ENCODE peak calls at places on chromosomes 13 and 19, in six cellular contexts. I is CD8-positive, alpha-beta T cell; N is activated gamma-delta T cell treated with anti-CD3 and anti-CD28 coated beads, Interleukin-2, amount 50 U/mL, for 16 hours; V is fibroblast of the conjunctiva; Q is effector memory CD8-positive, alpha-beta T cell; E is ascending aorta. K is an unnamed sample.

GRCh38 chr13:114112826-114113322 is 19.5 kb downstream of the RASA3 start:
- DNase-seq in V (no peak), E (peak; percentile 48), Q (no peak), I (no peak), N (no peak), K (no peak)

GRCh38 chr13:74770361-74770760 is 636.2 kb upstream of the KLF12 start:
- DNase-seq in I (no peak), N (no peak), V (peak; percentile 78), Q (no peak), E (no peak), K (no peak)

GRCh38 chr19:42140125-42140754 is 8.0 kb upstream of the POU2F2 start:
- DNase-seq in N (no peak), Q (no peak), V (no peak), I (no peak), E (no peak), K (no peak)

GRCh38 chr19:52248256-52248655 is 21.1 kb upstream of the ZNF766 start:
- DNase-seq in E (no peak), V (no peak), N (peak; percentile 46), I (peak; percentile 70), Q (peak; percentile 37), K (peak; percentile 55)

GRCh38 chr13:20431080-20431479 is 94.6 kb downstream of the CRYL1 start:
- DNase-seq in Q (no peak), V (no peak), E (no peak), I (no peak), N (no peak), K (no peak)

GRCh38 chr19:10769533-10770491 is 51.9 kb downstream of the DNM2 start:
- DNase-seq in V (no peak), I (no peak), Q (no peak), E (peak; percentile 73), N (no peak), K (no peak)

GRCh38 chr19:42276284-42276683 is 7.2 kb downstream of the CIC start:
- DNase-seq in Q (no peak), I (no peak), E (no peak), V (no peak), N (no peak), K (no peak)

GRCh38 chr13:110306960-110307696 is at the start of the genes COL4A1 and COL4A2:
- DNase-seq in Q (no peak), I (no peak), V (no peak), E (peak; percentile 88), N (no peak), K (no peak)

GRCh38 chr13:39779337-39780270 is 124.1 kb downstream of the COG6 start:
- DNase-seq in I (peak; percentile 62), E (no peak), N (no peak), V (no peak), Q (peak; percentile 12), K (peak; percentile 19)

GRCh38 chr13:50126378-50127016 is 111.3 kb downstream of the KCNRG start:
- DNase-seq in Q (no peak), V (no peak), E (no peak), N (no peak), I (no peak), K (peak; percentile 14)

GRCh38 chr13:35471466-35472307 is 4.8 kb downstream of the MAB21L1 start:
- DNase-seq in V (no peak), N (no peak), I (no peak), Q (no peak), E (no peak), K (no peak)

GRCh38 chr13:97133955-97134354 is 88.2 kb upstream of the MBNL2 start:
- DNase-seq in N (no peak), Q (no peak), E (no peak), V (no peak), I (no peak), K (no peak)

GRCh38 chr13:100100115-100100879 is 11.4 kb downstream of the PCCA start:
- DNase-seq in Q (no peak), E (no peak), V (peak; percentile 57), N (no peak), I (no peak), K (no peak)

GRCh38 chr19:56538761-56539263 is at the start of gene ZFP28:
- DNase-seq in E (peak; percentile 84), I (no peak), N (no peak), Q (no peak), V (peak; percentile 9), K (peak; percentile 44)

GRCh38 chr13:26025771-26026170 is 26.0 kb downstream of the SHISA2 start:
- DNase-seq in I (no peak), Q (no peak), N (no peak), V (no peak), E (no peak), K (no peak)

GRCh38 chr13:84126671-84127171 is 244.4 kb upstream of the SLITRK1 start:
- DNase-seq in I (no peak), V (no peak), Q (peak; percentile 23), N (no peak), E (no peak), K (no peak)

GRCh38 chr13:25037057-25037813 is 58.7 kb upstream of the PABPC3 start:
- DNase-seq in Q (peak; percentile 18), N (no peak), E (no peak), V (peak; percentile 55), I (peak; percentile 42), K (peak; percentile 36)

GRCh38 chr13:86446311-86446710 is 647.1 kb upstream of the SLITRK6 start:
- DNase-seq in I (no peak), E (no peak), Q (no peak), V (peak; percentile 59), N (no peak), K (no peak)

GRCh38 chr13:33026489-33027152 is 10.4 kb downstream of the KL start:
- DNase-seq in Q (no peak), V (no peak), I (no peak), E (no peak), N (no peak), K (no peak)

GRCh38 chr13:99657848-99658265 is 156.6 kb downstream of the TM9SF2 start:
- DNase-seq in E (no peak), V (no peak), I (peak; percentile 45), N (no peak), Q (no peak), K (no peak)

GRCh38 chr13:33285420-33286124 is at the start of gene STARD13:
- DNase-seq in E (peak; percentile 98), V (peak; percentile 95), I (no peak), N (no peak), Q (no peak), K (no peak)

GRCh38 chr13:48875071-48875470 is 100.6 kb upstream of the FNDC3A start:
- DNase-seq in Q (no peak), N (no peak), V (no peak), I (no peak), E (no peak), K (no peak)

GRCh38 chr13:99228737-99229691 is 28.4 kb downstream of the UBAC2 start:
- DNase-seq in V (no peak), I (no peak), N (no peak), Q (no peak), E (no peak), K (no peak)

GRCh38 chr19:45117167-45117594 is 24.2 kb downstream of the PPP1R37 start:
- DNase-seq in I (no peak), N (peak; percentile 27), E (no peak), V (no peak), Q (no peak), K (no peak)

GRCh38 chr13:31225180-31225579 is 25.4 kb downstream of the B3GLCT start:
- DNase-seq in I (no peak), E (no peak), N (no peak), V (no peak), Q (no peak), K (no peak)

GRCh38 chr13:100409132-100409531 is 179.5 kb downstream of the GGACT start:
- DNase-seq in V (no peak), N (no peak), I (no peak), Q (no peak), E (no peak), K (no peak)

GRCh38 chr19:38263696-38264485 is 482 bp upstream of the SPINT2 start:
- DNase-seq in V (no peak), E (peak; percentile 89), N (peak; percentile 40), I (peak; percentile 69), Q (peak; percentile 52), K (peak; percentile 49)

GRCh38 chr19:3655402-3656072 is 28.9 kb upstream of the CACTIN start:
- DNase-seq in V (peak; percentile 79), E (no peak), N (no peak), Q (no peak), I (no peak), K (no peak)

GRCh38 chr13:39776439-39776838 is 121.0 kb downstream of the COG6 start:
- DNase-seq in E (no peak), Q (no peak), V (peak; percentile 12), N (no peak), I (no peak), K (no peak)